ENCODE peak calls at places on chromosomes 7 and 10, in seven cellular contexts. S is HepG2, J is suprapubic skin, N is ovary, T is astrocyte, Q is sigmoid colon, G is right lobe of liver. W is an unnamed sample.

GRCh38 chr7:26439502-26440252 is 148.0 kb downstream of the SNX10 start:
- DNase-seq in S (no peak), J (no peak), N (no peak), T (no peak), Q (no peak), G (no peak), W (no peak)

GRCh38 chr7:142608630-142609029 is 140.6 kb upstream of the PRSS1 start:
- DNase-seq in S (no peak), J (no peak), N (no peak), T (no peak), Q (no peak), G (no peak), W (no peak)

GRCh38 chr7:5296015-5296621 is 13.4 kb downstream of the SLC29A4 start:
- DNase-seq in S (no peak), J (no peak), N (no peak), T (no peak), Q (no peak), G (no peak), W (no peak)

GRCh38 chr10:89875557-89875956 is 174.2 kb downstream of the KIF20B start:
- DNase-seq in S (no peak), J (no peak), N (no peak), T (no peak), Q (no peak), G (no peak), W (no peak)

GRCh38 chr7:98571006-98571405 is 46.1 kb upstream of the NPTX2 start:
- DNase-seq in S (no peak), J (no peak), N (no peak), T (no peak), Q (no peak), G (no peak), W (no peak)

GRCh38 chr7:80895056-80895455 is 23.8 kb downstream of the SEMA3C start:
- DNase-seq in S (no peak), J (no peak), N (no peak), T (peak; percentile 78), Q (no peak), G (no peak), W (no peak)

GRCh38 chr10:112246-112645 is 23.0 kb upstream of the ZMYND11 start:
- DNase-seq in S (no peak), J (no peak), N (no peak), T (peak; percentile 25), Q (no peak), G (no peak), W (no peak)

GRCh38 chr10:116160271-116160670 is 112.7 kb downstream of the GFRA1 start:
- DNase-seq in S (no peak), J (no peak), N (no peak), T (no peak), Q (no peak), G (no peak), W (no peak)

GRCh38 chr10:116891208-116891607 is 41.9 kb downstream of the ENO4 start:
- DNase-seq in S (no peak), J (no peak), N (peak; percentile 25), T (peak; percentile 81), Q (no peak), G (peak; percentile 30), W (no peak)

GRCh38 chr10:99555371-99556224 is 22.9 kb downstream of the NKX2-3 start:
- DNase-seq in S (no peak), J (no peak), N (no peak), T (no peak), Q (no peak), G (no peak), W (no peak)

GRCh38 chr7:12716134-12716667 is 28.8 kb downstream of the ARL4A start:
- DNase-seq in S (no peak), J (no peak), N (no peak), T (no peak), Q (no peak), G (no peak), W (no peak)

GRCh38 chr10:97234403-97234802 is 48.6 kb upstream of the SLIT1 start:
- DNase-seq in S (peak; percentile 23), J (no peak), N (no peak), T (peak; percentile 21), Q (no peak), G (no peak), W (no peak)

GRCh38 chr10:80410122-80410521 is 1.8 kb downstream of the PRXL2A start:
- DNase-seq in S (no peak), J (peak; percentile 45), N (no peak), T (no peak), Q (no peak), G (peak; percentile 61), W (peak; percentile 14)

GRCh38 chr10:87734987-87735827 is 75.5 kb downstream of the PAPSS2 start:
- DNase-seq in S (peak; percentile 25), J (no peak), N (peak; percentile 40), T (peak; percentile 30), Q (no peak), G (no peak), W (no peak)

GRCh38 chr7:68547181-68547580 is 1051.1 kb upstream of the AUTS2 start:
- DNase-seq in S (no peak), J (no peak), N (no peak), T (peak; percentile 82), Q (no peak), G (no peak), W (no peak)

GRCh38 chr10:70266701-70267100 is 17.1 kb downstream of the NPFFR1 start:
- DNase-seq in S (no peak), J (no peak), N (no peak), T (no peak), Q (no peak), G (no peak), W (no peak)

GRCh38 chr7:20651960-20652544 is 36.6 kb downstream of the ABCB5 start:
- DNase-seq in S (no peak), J (no peak), N (no peak), T (peak; percentile 25), Q (no peak), G (no peak), W (no peak)

GRCh38 chr7:46385662-46386309 is 464.7 kb upstream of the IGFBP3 start:
- DNase-seq in S (no peak), J (no peak), N (no peak), T (peak; percentile 96), Q (no peak), G (no peak), W (no peak)

GRCh38 chr7:151086802-151087246 is 549 bp downstream of the AGAP3 start:
- DNase-seq in S (no peak), J (no peak), N (no peak), T (no peak), Q (no peak), G (no peak), W (no peak)

GRCh38 chr7:84953294-84953693 is 233.6 kb downstream of the SEMA3D start:
- DNase-seq in S (no peak), J (no peak), N (no peak), T (no peak), Q (no peak), G (no peak), W (no peak)

GRCh38 chr7:93030605-93031225 is 87.1 kb downstream of the SAMD9 start:
- DNase-seq in S (no peak), J (no peak), N (no peak), T (peak; percentile 27), Q (no peak), G (no peak), W (no peak)

GRCh38 chr10:89426230-89426868 is 12.0 kb downstream of the IFIT5 start:
- DNase-seq in S (peak; percentile 41), J (no peak), N (no peak), T (peak; percentile 33), Q (no peak), G (no peak), W (no peak)

GRCh38 chr7:131370523-131370968 is 42.9 kb downstream of the MKLN1 start:
- DNase-seq in S (no peak), J (no peak), N (no peak), T (peak; percentile 78), Q (no peak), G (no peak), W (no peak)

GRCh38 chr7:81470084-81470723 is 299.6 kb downstream of the HGF start:
- DNase-seq in S (peak; percentile 42), J (no peak), N (peak; percentile 62), T (peak; percentile 68), Q (peak; percentile 85), G (peak; percentile 67), W (peak; percentile 23)

GRCh38 chr10:98006266-98006665 is 24.2 kb downstream of the CRTAC1 start:
- DNase-seq in S (no peak), J (no peak), N (no peak), T (no peak), Q (no peak), G (no peak), W (no peak)

GRCh38 chr7:150412518-150413247 is 33.6 kb downstream of the ZNF775 start:
- DNase-seq in S (no peak), J (no peak), N (no peak), T (no peak), Q (no peak), G (no peak), W (no peak)

GRCh38 chr7:108127461-108127860 is 2.7 kb downstream of the LAMB4 start:
- DNase-seq in S (no peak), J (no peak), N (no peak), T (no peak), Q (no peak), G (no peak), W (no peak)

GRCh38 chr10:121926669-121927360 is 1.0 kb downstream of the ATE1 start:
- DNase-seq in S (no peak), J (no peak), N (no peak), T (peak; percentile 14), Q (no peak), G (no peak), W (no peak)

GRCh38 chr10:77970869-77971803 is 44.6 kb upstream of the DLG5 start:
- DNase-seq in S (peak; percentile 92), J (no peak), N (peak; percentile 84), T (peak; percentile 94), Q (peak; percentile 97), G (peak; percentile 42), W (peak; percentile 90)
- H3K4me3 ChIP-seq in S (no peak overlapping the region), J (no peak overlapping the region), N (no peak overlapping the region), T (peak overlapping the region; percentile 34), Q (peak overlapping the region; percentile 14), G (no peak overlapping the region), W (peak overlapping the region; percentile 19)

GRCh38 chr7:2775785-2776184 is 68.3 kb downstream of the GNA12 start:
- DNase-seq in S (no peak), J (no peak), N (no peak), T (no peak), Q (no peak), G (no peak), W (no peak)
- H3K27ac ChIP-seq in S (no peak overlapping the region), J (no peak overlapping the region), N (no peak overlapping the region), T (no peak overlapping the region), Q (peak overlapping the region; percentile 77), G (no peak overlapping the region), W (no peak overlapping the region)

DNA sequence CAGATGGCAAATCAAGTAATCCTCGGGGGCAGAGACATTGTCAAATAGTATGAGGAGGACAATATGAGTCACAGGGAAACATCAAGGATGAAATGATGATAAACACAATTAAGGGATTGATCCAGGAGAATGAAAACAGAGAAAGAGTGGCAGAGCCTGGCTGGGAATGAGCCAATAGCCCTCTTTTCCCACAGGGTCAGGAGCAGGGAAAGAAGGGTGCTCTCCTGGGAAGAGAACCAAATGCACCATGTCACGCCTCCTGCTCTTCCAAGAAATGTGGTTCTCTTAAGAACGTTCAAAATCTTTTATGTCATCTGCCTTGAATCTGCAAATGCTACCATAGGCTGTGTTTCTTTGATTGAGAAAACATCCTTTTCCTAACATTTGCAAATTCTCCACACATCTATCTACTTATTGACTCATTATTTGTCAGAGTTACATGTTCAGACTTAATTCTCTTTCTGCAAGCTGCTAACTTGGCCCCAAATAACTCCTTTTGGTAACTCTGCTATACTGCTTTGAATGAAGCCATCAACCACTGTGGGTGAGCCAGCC is 50.6 kb downstream of the HIPK2 start:
- DNase-seq in S (no peak), J (no peak), N (no peak), T (peak; percentile 43), Q (no peak), G (no peak), W (no peak)
- H3K4me3 ChIP-seq in S (no peak overlapping the region), J (no peak overlapping the region), N (no peak overlapping the region), T (no peak overlapping the region), Q (no peak overlapping the region), G (no peak overlapping the region), W (no peak overlapping the region)

GRCh38 chr10:43233601-43234430 is 33.0 kb downstream of the RASGEF1A start:
- DNase-seq in S (no peak), J (peak; percentile 68), N (no peak), T (no peak), Q (peak; percentile 24), G (peak; percentile 8), W (no peak)
- H3K27ac ChIP-seq in S (no peak overlapping the region), J (no peak overlapping the region), N (no peak overlapping the region), T (no peak overlapping the region), Q (no peak overlapping the region), G (no peak overlapping the region), W (no peak overlapping the region)

W was measured in gastrocnemius medialis.